ENCODE peak calls at places on chromosomes 6 and 20, in nine cellular contexts. W is fibroblast of the aortic adventitia; R is stimulated activated CD8-positive, alpha-beta memory T cell treated with anti-CD3 and anti-CD28 coated beads, Interleukin-4, amount 100 ng/mL, for 1 hour; Q is adrenal gland; I is hepatocyte; O is 8988T; Z is NCI-H526 treated with DMSO at 0.1 percent for 48 hours; J is trophoblast cell; E is uterus. F is an unnamed sample.

GRCh38 chr20:44780226-44780625 is 30.1 kb downstream of the RIMS4 start:
- DNase-seq in Z (no peak), O (no peak), R (no peak), I (peak), Q (peak), E (no peak), W (peak), J (peak), F (peak)

GRCh38 chr6:141421378-141421777 is 711.3 kb upstream of the GJE1 start:
- DNase-seq in Z (no peak), O (no peak), R (no peak), W (peak), J (peak), I (no peak), Q (no peak), E (no peak), F (no peak)

GRCh38 chr6:136412410-136412809 is 122.8 kb upstream of the BCLAF1 start:
- DNase-seq in O (no peak), R (no peak), W (no peak), E (no peak), I (no peak), J (no peak), Z (no peak), Q (no peak), F (no peak)

GRCh38 chr20:59994697-59995122 is 36.5 kb downstream of the CDH26 start:
- DNase-seq in J (peak), R (no peak), O (no peak), I (peak), Z (peak), E (peak), Q (no peak), W (peak), F (peak)

GRCh38 chr6:82240191-82240590 is 7.4 kb downstream of the IBTK start:
- DNase-seq in Z (no peak), Q (no peak), O (no peak), E (no peak), R (no peak), W (no peak), J (no peak), I (no peak), F (no peak)

GRCh38 chr6:35048631-35049083 is 92.5 kb downstream of the TCP11 start:
- DNase-seq in Z (no peak), R (no peak), I (peak), O (no peak), Q (peak), E (no peak), W (no peak), J (no peak), F (no peak)

GRCh38 chr6:27293436-27294152 is 18.5 kb downstream of the POM121L2 start:
- DNase-seq in W (peak), Q (no peak), I (peak), E (no peak), Z (no peak), J (no peak), O (no peak), R (no peak), F (no peak)

GRCh38 chr6:224350-224749 is 67.9 kb upstream of the DUSP22 start:
- DNase-seq in Z (no peak), I (no peak), Q (no peak), E (no peak), R (no peak), O (no peak), W (no peak), J (no peak), F (no peak)

GRCh38 chr6:54366647-54367327 is 58.5 kb downstream of the TINAG start:
- DNase-seq in R (no peak), Z (no peak), W (peak), J (no peak), O (no peak), I (no peak), E (no peak), Q (no peak), F (no peak)

GRCh38 chr20:15654208-15654649 is 919.0 kb downstream of the KIF16B start:
- DNase-seq in R (no peak), I (peak), Q (peak), Z (peak), W (peak), J (peak), O (no peak), E (no peak), F (peak)

GRCh38 chr6:25389501-25389900 is 110.3 kb downstream of the CARMIL1 start:
- DNase-seq in E (no peak), I (no peak), R (no peak), J (no peak), Q (no peak), Z (no peak), O (no peak), W (peak), F (no peak)

GRCh38 chr6:124738496-124738895 is 223.7 kb upstream of the RNF217 start:
- DNase-seq in J (no peak), E (no peak), W (no peak), I (no peak), Q (no peak), Z (no peak), O (no peak), R (no peak), F (no peak)

GRCh38 chr6:13268914-13269532 is 59.3 kb downstream of the TBC1D7 start:
- DNase-seq in Z (no peak), I (peak), R (no peak), E (no peak), W (peak), O (no peak), Q (no peak), J (peak), F (peak)

F was measured in HuH-7.5.